ENCODE peak calls at places on chromosomes 2 and 18, in nine cellular contexts. One of them, this sample, is unnamed.

GRCh38 chr2:57296795-57297517 is 749.6 kb upstream of the VRK2 start:
- DNase-seq in occipital lobe: no peak
- DNase-seq in activated gamma-delta T cell treated with anti-CD3 and anti-CD28 coated beads, Interleukin-2, amount 50 U/mL, for 16 hours: no peak
- DNase-seq in GM03348: peak
- DNase-seq in astrocyte of the hippocampus: no peak
- DNase-seq in OCI-M1: no peak
- DNase-seq in stimulated activated CD4-positive, alpha-beta T cell treated with anti-CD3 and anti-CD28 coated beads, TNF-alpha, amount 100 ng/mL, for 1 hour: no peak
- DNase-seq in fibroblast of the conjunctiva: no peak
- DNase-seq in stimulated activated CD8-positive, alpha-beta memory T cell treated with anti-CD3 and anti-CD28 coated beads, Interleukin-12 subunit alpha, Interleukin-12 subunit beta, amount 100 ng/mL, for 4 hours: no peak
- DNase-seq in this sample: no peak

GRCh38 chr2:42964444-42965081 is 172.2 kb upstream of the HAAO start:
- DNase-seq in occipital lobe: no peak
- DNase-seq in stimulated activated CD8-positive, alpha-beta memory T cell treated with anti-CD3 and anti-CD28 coated beads, Interleukin-12 subunit alpha, Interleukin-12 subunit beta, amount 100 ng/mL, for 4 hours: no peak
- DNase-seq in activated gamma-delta T cell treated with anti-CD3 and anti-CD28 coated beads, Interleukin-2, amount 50 U/mL, for 16 hours: no peak
- DNase-seq in fibroblast of the conjunctiva: peak
- DNase-seq in OCI-M1: no peak
- DNase-seq in stimulated activated CD4-positive, alpha-beta T cell treated with anti-CD3 and anti-CD28 coated beads, TNF-alpha, amount 100 ng/mL, for 1 hour: no peak
- DNase-seq in astrocyte of the hippocampus: peak
- DNase-seq in GM03348: peak
- DNase-seq in this sample: peak

GRCh38 chr18:62751341-62751821 is 36.0 kb downstream of the PHLPP1 start:
- DNase-seq in OCI-M1: no peak
- DNase-seq in activated gamma-delta T cell treated with anti-CD3 and anti-CD28 coated beads, Interleukin-2, amount 50 U/mL, for 16 hours: no peak
- DNase-seq in stimulated activated CD8-positive, alpha-beta memory T cell treated with anti-CD3 and anti-CD28 coated beads, Interleukin-12 subunit alpha, Interleukin-12 subunit beta, amount 100 ng/mL, for 4 hours: no peak
- DNase-seq in occipital lobe: peak
- DNase-seq in GM03348: peak
- DNase-seq in astrocyte of the hippocampus: peak
- DNase-seq in stimulated activated CD4-positive, alpha-beta T cell treated with anti-CD3 and anti-CD28 coated beads, TNF-alpha, amount 100 ng/mL, for 1 hour: no peak
- DNase-seq in fibroblast of the conjunctiva: no peak
- DNase-seq in this sample: no peak

GRCh38 chr2:32464441-32464840 is 107.6 kb downstream of the BIRC6 start:
- DNase-seq in activated gamma-delta T cell treated with anti-CD3 and anti-CD28 coated beads, Interleukin-2, amount 50 U/mL, for 16 hours: no peak
- DNase-seq in OCI-M1: no peak
- DNase-seq in GM03348: no peak
- DNase-seq in stimulated activated CD4-positive, alpha-beta T cell treated with anti-CD3 and anti-CD28 coated beads, TNF-alpha, amount 100 ng/mL, for 1 hour: no peak
- DNase-seq in astrocyte of the hippocampus: no peak
- DNase-seq in fibroblast of the conjunctiva: no peak
- DNase-seq in occipital lobe: no peak
- DNase-seq in stimulated activated CD8-positive, alpha-beta memory T cell treated with anti-CD3 and anti-CD28 coated beads, Interleukin-12 subunit alpha, Interleukin-12 subunit beta, amount 100 ng/mL, for 4 hours: no peak
- DNase-seq in this sample: no peak

GRCh38 chr2:15646661-15647060 is 55.0 kb downstream of the DDX1 start:
- DNase-seq in occipital lobe: no peak
- DNase-seq in OCI-M1: no peak
- DNase-seq in GM03348: no peak
- DNase-seq in fibroblast of the conjunctiva: no peak
- DNase-seq in activated gamma-delta T cell treated with anti-CD3 and anti-CD28 coated beads, Interleukin-2, amount 50 U/mL, for 16 hours: no peak
- DNase-seq in astrocyte of the hippocampus: no peak
- DNase-seq in stimulated activated CD4-positive, alpha-beta T cell treated with anti-CD3 and anti-CD28 coated beads, TNF-alpha, amount 100 ng/mL, for 1 hour: no peak
- DNase-seq in stimulated activated CD8-positive, alpha-beta memory T cell treated with anti-CD3 and anti-CD28 coated beads, Interleukin-12 subunit alpha, Interleukin-12 subunit beta, amount 100 ng/mL, for 4 hours: no peak
- DNase-seq in this sample: no peak

GRCh38 chr2:99261242-99261641 is 5.8 kb upstream of the LYG2 start:
- DNase-seq in activated gamma-delta T cell treated with anti-CD3 and anti-CD28 coated beads, Interleukin-2, amount 50 U/mL, for 16 hours: no peak
- DNase-seq in astrocyte of the hippocampus: no peak
- DNase-seq in stimulated activated CD8-positive, alpha-beta memory T cell treated with anti-CD3 and anti-CD28 coated beads, Interleukin-12 subunit alpha, Interleukin-12 subunit beta, amount 100 ng/mL, for 4 hours: no peak
- DNase-seq in stimulated activated CD4-positive, alpha-beta T cell treated with anti-CD3 and anti-CD28 coated beads, TNF-alpha, amount 100 ng/mL, for 1 hour: no peak
- DNase-seq in GM03348: no peak
- DNase-seq in fibroblast of the conjunctiva: no peak
- DNase-seq in OCI-M1: no peak
- DNase-seq in occipital lobe: no peak
- DNase-seq in this sample: no peak

GRCh38 chr2:128354731-128355470 is 36.2 kb upstream of the HS6ST1 start:
- DNase-seq in activated gamma-delta T cell treated with anti-CD3 and anti-CD28 coated beads, Interleukin-2, amount 50 U/mL, for 16 hours: no peak
- DNase-seq in GM03348: peak
- DNase-seq in stimulated activated CD4-positive, alpha-beta T cell treated with anti-CD3 and anti-CD28 coated beads, TNF-alpha, amount 100 ng/mL, for 1 hour: no peak
- DNase-seq in OCI-M1: peak
- DNase-seq in stimulated activated CD8-positive, alpha-beta memory T cell treated with anti-CD3 and anti-CD28 coated beads, Interleukin-12 subunit alpha, Interleukin-12 subunit beta, amount 100 ng/mL, for 4 hours: no peak
- DNase-seq in occipital lobe: no peak
- DNase-seq in fibroblast of the conjunctiva: peak
- DNase-seq in astrocyte of the hippocampus: no peak
- DNase-seq in this sample: peak

GRCh38 chr2:236295481-236295880 is 31.3 kb upstream of the ASB18 start:
- DNase-seq in stimulated activated CD8-positive, alpha-beta memory T cell treated with anti-CD3 and anti-CD28 coated beads, Interleukin-12 subunit alpha, Interleukin-12 subunit beta, amount 100 ng/mL, for 4 hours: no peak
- DNase-seq in astrocyte of the hippocampus: no peak
- DNase-seq in OCI-M1: no peak
- DNase-seq in GM03348: no peak
- DNase-seq in fibroblast of the conjunctiva: no peak
- DNase-seq in activated gamma-delta T cell treated with anti-CD3 and anti-CD28 coated beads, Interleukin-2, amount 50 U/mL, for 16 hours: no peak
- DNase-seq in occipital lobe: no peak
- DNase-seq in stimulated activated CD4-positive, alpha-beta T cell treated with anti-CD3 and anti-CD28 coated beads, TNF-alpha, amount 100 ng/mL, for 1 hour: no peak
- DNase-seq in this sample: no peak